ENCODE peak calls at places on chromosomes 3 and 15, in six cellular contexts. R is AG04450, T is colonic mucosa, H is psoas muscle, P is adrenal gland, J is A673. K is an unnamed sample.

GRCh38 chr3:13513913-13514517 is 33.9 kb downstream of the HDAC11 start:
- DNase-seq in P (no peak), J (no peak), T (no peak), H (no peak), R (no peak), K (no peak)

GRCh38 chr3:100089802-100090668 is 24.3 kb downstream of the FILIP1L start:
- DNase-seq in H (peak; percentile 37), P (no peak), J (peak; percentile 56), T (no peak), R (peak; percentile 27), K (no peak)

GRCh38 chr3:32403663-32404062 is 12.0 kb downstream of the CMTM7 start:
- DNase-seq in T (no peak), R (no peak), J (no peak), P (no peak), H (no peak), K (no peak)

GRCh38 chr3:11717768-11718581 is 74.3 kb upstream of the VGLL4 start:
- DNase-seq in T (peak; percentile 22), P (no peak), R (no peak), H (no peak), J (no peak), K (no peak)

GRCh38 chr3:88142094-88142624 is 7.6 kb upstream of the C3orf38 start:
- DNase-seq in R (no peak), P (no peak), T (no peak), H (no peak), J (no peak), K (no peak)

GRCh38 chr15:38877471-38877870 is 312.9 kb upstream of the RASGRP1 start:
- DNase-seq in T (no peak), H (no peak), P (no peak), R (no peak), J (no peak), K (no peak)

GRCh38 chr3:99895706-99896441 is 78.2 kb downstream of the CMSS1 start:
- DNase-seq in H (no peak), R (peak; percentile 62), P (no peak), T (no peak), J (peak; percentile 91), K (peak; percentile 74)

GRCh38 chr3:2543247-2543646 is 444.6 kb downstream of the CNTN4 start:
- DNase-seq in J (no peak), H (no peak), R (no peak), P (no peak), T (no peak), K (no peak)

GRCh38 chr3:169545606-169546005 is 117.9 kb downstream of the MECOM start:
- DNase-seq in J (no peak), R (no peak), H (no peak), P (no peak), T (no peak), K (no peak)

GRCh38 chr15:101827257-101827656 is 15.3 kb downstream of the OR4F15 start:
- DNase-seq in R (peak; percentile 76), P (no peak), J (no peak), H (no peak), T (no peak), K (peak; percentile 75)

GRCh38 chr3:111668912-111669488 is 73.9 kb upstream of the ZBED2 start:
- DNase-seq in R (peak; percentile 37), T (no peak), H (no peak), P (no peak), J (peak; percentile 70), K (no peak)

GRCh38 chr15:74302821-74303359 is 64.6 kb downstream of the CYP11A1 start:
- DNase-seq in H (no peak), J (peak; percentile 50), T (no peak), R (no peak), P (no peak), K (no peak)

GRCh38 chr15:78007965-78008886 is 69.3 kb downstream of the TBC1D2B start:
- DNase-seq in R (peak; percentile 38), T (peak; percentile 67), P (peak; percentile 84), J (no peak), H (peak; percentile 91), K (no peak)

GRCh38 chr15:42623951-42624350 is 48.5 kb downstream of the STARD9 start:
- DNase-seq in H (no peak), P (no peak), R (no peak), J (no peak), T (no peak), K (no peak)

GRCh38 chr3:14812196-14812785 is 6.5 kb upstream of the FGD5 start:
- DNase-seq in P (no peak), H (no peak), T (no peak), J (no peak), R (no peak), K (no peak)

GRCh38 chr3:14810795-14811661 is 7.7 kb upstream of the FGD5 start:
- DNase-seq in R (no peak), T (no peak), H (no peak), P (no peak), J (no peak), K (no peak)

GRCh38 chr3:14810070-14810732 is 8.6 kb upstream of the FGD5 start:
- DNase-seq in P (no peak), R (no peak), H (peak; percentile 55), J (no peak), T (no peak), K (no peak)

GRCh38 chr3:14814473-14814872 is 4.3 kb upstream of the FGD5 start:
- DNase-seq in R (no peak), H (no peak), T (no peak), J (no peak), P (no peak), K (no peak)

GRCh38 chr3:14811733-14812132 is 7.0 kb upstream of the FGD5 start:
- DNase-seq in P (no peak), T (no peak), R (no peak), H (no peak), J (no peak), K (no peak)
- H3K27me3 ChIP-seq in P (peaks cover 11% of the 10 kb centered on the region), T (peaks cover 13% of the 10 kb centered on the region), R (peaks cover 34% of the 10 kb centered on the region), H (peaks cover 12% of the 10 kb centered on the region), J (peaks cover 91% of the 10 kb centered on the region), K (peaks cover 22% of the 10 kb centered on the region)

GRCh38 chr3:114376091-114376490 is 82.3 kb downstream of the TIGIT start:
- DNase-seq in P (no peak), H (no peak), R (no peak), J (peak; percentile 91), T (no peak), K (peak; percentile 80)

GRCh38 chr3:114374433-114374832 is 80.6 kb downstream of the TIGIT start:
- DNase-seq in R (no peak), P (no peak), J (no peak), H (no peak), T (no peak), K (no peak)

GRCh38 chr3:114365268-114365667 is 71.4 kb downstream of the TIGIT start:
- DNase-seq in J (no peak), T (no peak), H (no peak), R (no peak), P (no peak), K (no peak)

GRCh38 chr3:114365909-114366308 is 72.1 kb downstream of the TIGIT start:
- DNase-seq in T (no peak), P (no peak), J (no peak), H (no peak), R (no peak), K (no peak)

DNA sequence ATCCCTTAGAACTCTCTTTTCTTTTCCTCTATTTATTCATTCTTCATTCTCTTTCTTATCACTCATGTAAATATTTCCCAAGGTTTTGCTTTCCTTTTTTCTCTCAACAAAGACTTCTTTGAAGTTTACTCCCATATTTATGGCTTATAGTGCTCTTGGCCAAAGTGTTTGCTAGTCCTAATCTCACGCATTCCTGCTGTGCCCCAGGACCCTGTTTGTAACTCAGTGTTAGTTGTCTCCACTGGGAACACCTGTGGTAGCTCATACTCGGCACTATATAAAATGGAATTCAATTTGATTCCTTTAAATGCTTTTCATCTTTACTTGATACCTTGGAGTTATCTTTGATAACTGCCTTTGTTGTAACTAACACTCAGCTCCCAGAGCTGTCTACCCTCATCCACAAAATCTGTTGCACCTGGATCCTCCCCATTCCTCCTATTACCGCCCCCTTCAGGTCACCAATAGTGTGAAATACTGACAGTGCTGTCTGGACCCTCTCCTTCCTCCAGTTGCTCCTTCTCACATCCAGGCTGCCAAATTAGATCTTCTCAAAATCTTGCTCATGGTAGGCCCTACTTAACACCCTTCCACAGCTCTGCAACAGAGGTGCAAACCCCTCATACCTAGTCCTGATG is 76.8 kb downstream of the TIGIT start:
- DNase-seq in R (no peak), J (no peak), P (no peak), T (no peak), H (no peak), K (no peak)
- TF ChIP-seq CTCF in R (peak; percentile 14), J (peak; percentile 39), P (no peak), T (no peak), H (no peak), K (no peak)

DNA sequence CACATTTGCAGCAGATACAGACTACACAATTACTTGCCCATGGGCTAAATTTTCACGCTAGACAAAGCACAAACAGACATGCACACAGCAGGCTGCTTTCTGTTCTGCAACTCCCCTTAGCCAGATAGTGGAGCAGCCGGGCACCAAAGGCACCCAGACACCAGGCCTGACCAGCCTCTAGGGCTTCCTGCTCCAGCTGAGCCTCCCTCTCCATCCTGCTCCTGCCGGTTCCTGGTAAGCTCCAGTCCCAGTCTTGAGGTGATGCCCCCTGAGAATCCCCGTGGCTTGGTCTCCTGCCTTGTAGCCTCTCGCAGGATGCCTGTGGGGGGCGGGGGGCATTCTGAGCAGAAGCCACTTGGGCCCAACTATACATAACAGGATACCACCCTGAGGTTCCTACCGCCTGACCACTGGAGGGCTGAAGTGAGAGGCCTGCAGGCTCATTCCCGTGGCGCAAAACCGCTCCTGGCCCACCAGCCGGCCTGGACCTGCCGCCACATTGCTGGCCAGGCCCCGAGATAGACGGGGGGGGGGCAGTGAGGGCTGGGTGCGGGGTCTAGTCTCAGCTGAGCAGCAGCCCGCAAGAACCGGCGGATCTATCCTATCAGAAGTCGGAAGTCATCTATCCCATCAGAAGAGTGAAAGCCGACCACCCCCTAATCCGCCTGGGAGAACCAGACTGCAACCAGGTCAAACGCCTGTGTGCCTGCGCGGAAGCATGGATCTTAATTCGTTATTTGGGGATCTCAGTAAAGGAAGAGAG is 3.9 kb downstream of the FOXL2 start:
- DNase-seq in J (no peak), T (no peak), R (no peak), P (no peak), H (no peak), K (no peak)
- H3K27me3 ChIP-seq in J (peaks cover 98% of the 10 kb centered on the region), T (peaks cover 99% of the 10 kb centered on the region), R (peaks cover 93% of the 10 kb centered on the region), P (peaks cover 83% of the 10 kb centered on the region), H (peaks cover 50% of the 10 kb centered on the region), K (peaks cover 75% of the 10 kb centered on the region)

GRCh38 chr3:155972885-155973584 is 102.6 kb downstream of the GMPS start:
- DNase-seq in T (no peak), P (no peak), R (no peak), J (no peak), H (no peak), K (no peak)

GRCh38 chr3:155981669-155982068 is 111.2 kb downstream of the GMPS start:
- DNase-seq in P (no peak), R (no peak), T (no peak), J (no peak), H (no peak), K (no peak)

GRCh38 chr3:155979746-155980145 is 109.3 kb downstream of the GMPS start:
- DNase-seq in R (no peak), T (no peak), P (no peak), H (no peak), J (no peak), K (no peak)

GRCh38 chr3:155983834-155984474 is 113.5 kb downstream of the GMPS start:
- DNase-seq in P (no peak), R (no peak), J (no peak), H (no peak), T (no peak), K (no peak)

GRCh38 chr3:155978324-155978723 is 107.9 kb downstream of the GMPS start:
- DNase-seq in P (no peak), H (no peak), J (no peak), T (no peak), R (no peak), K (no peak)
- TF ChIP-seq CTCF in P (no peak), H (no peak), J (peak; percentile 61), T (no peak), R (peak; percentile 41), K (peak; percentile 27)